ENCODE peak calls at places on chromosomes 13 and 19, in ten cellular contexts. One of them, this sample, is unnamed. For H3K9me3, the result is how much of the 10 kb centered on the place peaks cover.

GRCh38 chr19:18967358-18968146 is 26.5 kb upstream of the HOMER3 start:
- DNase-seq in ascending aorta: peak
- DNase-seq in CD8-positive, alpha-beta T cell: no peak
- DNase-seq in pancreas: no peak
- DNase-seq in thoracic aorta: peak
- DNase-seq in upper lobe of right lung: peak
- DNase-seq in WERI-Rb-1: no peak
- DNase-seq in heart left ventricle: peak
- DNase-seq in IMR-90: peak
- DNase-seq in testis: peak
- DNase-seq in this sample: no peak

GRCh38 chr19:19820774-19821315 is 705 bp downstream of the ZNF506 start:
- DNase-seq in ascending aorta: no peak
- DNase-seq in CD8-positive, alpha-beta T cell: no peak
- DNase-seq in pancreas: no peak
- DNase-seq in thoracic aorta: no peak
- DNase-seq in upper lobe of right lung: no peak
- DNase-seq in WERI-Rb-1: no peak
- DNase-seq in heart left ventricle: no peak
- DNase-seq in IMR-90: no peak
- DNase-seq in testis: no peak
- DNase-seq in this sample: no peak

GRCh38 chr19:917323-918151 is at the start of gene KISS1R:
- DNase-seq in ascending aorta: no peak
- DNase-seq in CD8-positive, alpha-beta T cell: no peak
- DNase-seq in pancreas: peak
- DNase-seq in thoracic aorta: no peak
- DNase-seq in upper lobe of right lung: peak
- DNase-seq in WERI-Rb-1: peak
- DNase-seq in heart left ventricle: no peak
- DNase-seq in IMR-90: peak
- DNase-seq in testis: no peak
- DNase-seq in this sample: no peak

GRCh38 chr13:38577048-38577447 is 109.8 kb upstream of the FREM2 start:
- DNase-seq in ascending aorta: no peak
- DNase-seq in CD8-positive, alpha-beta T cell: no peak
- DNase-seq in pancreas: no peak
- DNase-seq in thoracic aorta: no peak
- DNase-seq in upper lobe of right lung: no peak
- DNase-seq in WERI-Rb-1: no peak
- DNase-seq in heart left ventricle: no peak
- DNase-seq in IMR-90: no peak
- DNase-seq in testis: no peak
- DNase-seq in this sample: no peak

GRCh38 chr13:72126424-72126823 is 259.4 kb upstream of the DACH1 start:
- DNase-seq in ascending aorta: no peak
- DNase-seq in CD8-positive, alpha-beta T cell: no peak
- DNase-seq in pancreas: no peak
- DNase-seq in thoracic aorta: no peak
- DNase-seq in upper lobe of right lung: no peak
- DNase-seq in WERI-Rb-1: no peak
- DNase-seq in heart left ventricle: no peak
- DNase-seq in IMR-90: no peak
- DNase-seq in testis: no peak
- DNase-seq in this sample: no peak

GRCh38 chr13:24863748-24864540 is 100.0 kb downstream of the RNF17 start:
- DNase-seq in ascending aorta: no peak
- DNase-seq in CD8-positive, alpha-beta T cell: no peak
- DNase-seq in pancreas: no peak
- DNase-seq in thoracic aorta: no peak
- DNase-seq in upper lobe of right lung: no peak
- DNase-seq in WERI-Rb-1: no peak
- DNase-seq in heart left ventricle: no peak
- DNase-seq in IMR-90: no peak
- DNase-seq in testis: no peak
- DNase-seq in this sample: no peak

GRCh38 chr19:54937926-54938325 is 9.4 kb downstream of the NLRP7 start:
- DNase-seq in ascending aorta: no peak
- DNase-seq in CD8-positive, alpha-beta T cell: no peak
- DNase-seq in pancreas: no peak
- DNase-seq in thoracic aorta: no peak
- DNase-seq in upper lobe of right lung: no peak
- DNase-seq in WERI-Rb-1: no peak
- DNase-seq in heart left ventricle: no peak
- DNase-seq in IMR-90: no peak
- DNase-seq in testis: no peak
- DNase-seq in this sample: no peak

GRCh38 chr19:38012944-38013343 is 105.9 kb downstream of the SIPA1L3 start:
- DNase-seq in ascending aorta: no peak
- DNase-seq in CD8-positive, alpha-beta T cell: no peak
- DNase-seq in pancreas: no peak
- DNase-seq in thoracic aorta: no peak
- DNase-seq in upper lobe of right lung: no peak
- DNase-seq in WERI-Rb-1: no peak
- DNase-seq in heart left ventricle: no peak
- DNase-seq in IMR-90: no peak
- DNase-seq in testis: no peak
- DNase-seq in this sample: no peak

GRCh38 chr13:29800687-29801086 is 49.7 kb downstream of the UBL3 start:
- DNase-seq in ascending aorta: no peak
- DNase-seq in CD8-positive, alpha-beta T cell: no peak
- DNase-seq in pancreas: no peak
- DNase-seq in thoracic aorta: no peak
- DNase-seq in upper lobe of right lung: no peak
- DNase-seq in WERI-Rb-1: no peak
- DNase-seq in heart left ventricle: no peak
- DNase-seq in IMR-90: no peak
- DNase-seq in testis: no peak
- DNase-seq in this sample: no peak
- H3K27ac ChIP-seq in ascending aorta: no peak
- H3K27ac ChIP-seq in CD8-positive, alpha-beta T cell: no peak
- H3K27ac ChIP-seq in pancreas: no peak
- H3K27ac ChIP-seq in thoracic aorta: no peak
- H3K27ac ChIP-seq in upper lobe of right lung: no peak
- H3K27ac ChIP-seq in WERI-Rb-1: no peak
- H3K27ac ChIP-seq in heart left ventricle: no peak
- H3K27ac ChIP-seq in IMR-90: no peak
- H3K27ac ChIP-seq in testis: no peak
- H3K27ac ChIP-seq in this sample: no peak

GRCh38 chr19:2446390-2446789 is 10.4 kb downstream of the LMNB2 start:
- DNase-seq in ascending aorta: no peak
- DNase-seq in CD8-positive, alpha-beta T cell: peak
- DNase-seq in pancreas: no peak
- DNase-seq in thoracic aorta: no peak
- DNase-seq in upper lobe of right lung: no peak
- DNase-seq in WERI-Rb-1: peak
- DNase-seq in heart left ventricle: no peak
- DNase-seq in IMR-90: no peak
- DNase-seq in testis: no peak
- DNase-seq in this sample: no peak

GRCh38 chr19:2443116-2443784 is 13.5 kb downstream of the LMNB2 start:
- DNase-seq in ascending aorta: no peak
- DNase-seq in CD8-positive, alpha-beta T cell: no peak
- DNase-seq in pancreas: no peak
- DNase-seq in thoracic aorta: no peak
- DNase-seq in upper lobe of right lung: no peak
- DNase-seq in WERI-Rb-1: no peak
- DNase-seq in heart left ventricle: no peak
- DNase-seq in IMR-90: no peak
- DNase-seq in testis: no peak
- DNase-seq in this sample: no peak

GRCh38 chr19:2444251-2445002 is 12.3 kb downstream of the LMNB2 start:
- DNase-seq in ascending aorta: no peak
- DNase-seq in CD8-positive, alpha-beta T cell: no peak
- DNase-seq in pancreas: no peak
- DNase-seq in thoracic aorta: no peak
- DNase-seq in upper lobe of right lung: no peak
- DNase-seq in WERI-Rb-1: no peak
- DNase-seq in heart left ventricle: no peak
- DNase-seq in IMR-90: no peak
- DNase-seq in testis: no peak
- DNase-seq in this sample: no peak

GRCh38 chr19:2441096-2441752 is 13.8 kb upstream of the TIMM13 start:
- DNase-seq in ascending aorta: no peak
- DNase-seq in CD8-positive, alpha-beta T cell: no peak
- DNase-seq in pancreas: no peak
- DNase-seq in thoracic aorta: no peak
- DNase-seq in upper lobe of right lung: no peak
- DNase-seq in WERI-Rb-1: no peak
- DNase-seq in heart left ventricle: no peak
- DNase-seq in IMR-90: no peak
- DNase-seq in testis: no peak
- DNase-seq in this sample: no peak

GRCh38 chr19:2443785-2444182 is 13.0 kb downstream of the LMNB2 start:
- DNase-seq in ascending aorta: no peak
- DNase-seq in CD8-positive, alpha-beta T cell: no peak
- DNase-seq in pancreas: no peak
- DNase-seq in thoracic aorta: no peak
- DNase-seq in upper lobe of right lung: no peak
- DNase-seq in WERI-Rb-1: no peak
- DNase-seq in heart left ventricle: no peak
- DNase-seq in IMR-90: no peak
- DNase-seq in testis: no peak
- DNase-seq in this sample: no peak
- H3K9me3 ChIP-seq in ascending aorta: under half
- H3K9me3 ChIP-seq in CD8-positive, alpha-beta T cell: under half
- H3K9me3 ChIP-seq in pancreas: under half
- H3K9me3 ChIP-seq in thoracic aorta: under half
- H3K9me3 ChIP-seq in upper lobe of right lung: under half
- H3K9me3 ChIP-seq in WERI-Rb-1: under half
- H3K9me3 ChIP-seq in heart left ventricle: under half
- H3K9me3 ChIP-seq in IMR-90: under half
- H3K9me3 ChIP-seq in testis: under half
- H3K9me3 ChIP-seq in this sample: under half

DNA sequence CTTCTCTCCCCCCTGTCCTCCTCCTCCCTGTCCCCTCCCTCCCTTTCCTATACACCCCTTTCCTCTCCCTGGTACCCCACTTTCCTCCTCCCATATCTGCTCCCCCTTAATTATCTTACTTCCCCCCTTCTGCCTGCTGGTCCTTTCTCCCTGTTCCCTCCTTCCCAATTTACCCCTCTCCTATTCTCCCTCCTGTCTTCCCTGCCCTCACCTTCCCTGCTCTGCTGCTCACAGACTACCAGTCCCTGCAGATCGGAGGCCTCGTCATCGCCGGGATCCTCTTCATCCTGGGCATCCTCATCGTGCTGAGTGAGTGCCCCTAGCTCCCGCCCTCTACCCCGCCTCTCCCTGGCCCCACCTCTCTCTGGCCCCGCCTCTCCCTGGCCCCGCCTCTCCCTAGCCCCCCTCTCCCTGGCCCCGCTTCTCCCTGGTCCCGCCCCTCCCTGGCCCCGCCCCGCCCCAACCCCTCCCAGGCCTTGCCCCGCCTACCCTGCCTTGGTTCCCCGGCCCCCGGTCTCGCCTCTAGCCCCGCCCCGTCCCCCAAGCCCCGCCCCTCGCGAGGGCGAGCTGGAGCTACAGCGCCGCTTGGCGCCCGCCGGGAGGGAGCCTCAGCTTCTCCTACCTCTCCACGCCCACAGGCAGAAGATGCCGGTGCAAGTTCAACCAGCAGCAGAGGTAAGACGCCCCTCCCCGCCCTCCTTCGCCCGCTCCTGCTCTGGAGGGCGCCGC is 2.0 kb upstream of the FXYD7 start:
- DNase-seq in ascending aorta: peak
- DNase-seq in CD8-positive, alpha-beta T cell: peak
- DNase-seq in pancreas: peak
- DNase-seq in thoracic aorta: peak
- DNase-seq in upper lobe of right lung: peak
- DNase-seq in WERI-Rb-1: peak
- DNase-seq in heart left ventricle: peak
- DNase-seq in IMR-90: peak
- DNase-seq in testis: peak
- DNase-seq in this sample: peak
- TF ChIP-seq CTCF in ascending aorta: peak
- TF ChIP-seq CTCF in CD8-positive, alpha-beta T cell: peak
- TF ChIP-seq CTCF in pancreas: peak
- TF ChIP-seq CTCF in thoracic aorta: no peak
- TF ChIP-seq CTCF in upper lobe of right lung: peak
- TF ChIP-seq CTCF in WERI-Rb-1: peak
- TF ChIP-seq CTCF in heart left ventricle: peak
- TF ChIP-seq CTCF in IMR-90: peak
- TF ChIP-seq CTCF in testis: no peak
- TF ChIP-seq CTCF in this sample: peak

GRCh38 chr19:14371321-14371821 is 9.9 kb upstream of the ADGRE5 start:
- DNase-seq in ascending aorta: no peak
- DNase-seq in CD8-positive, alpha-beta T cell: no peak
- DNase-seq in pancreas: no peak
- DNase-seq in thoracic aorta: no peak
- DNase-seq in upper lobe of right lung: no peak
- DNase-seq in WERI-Rb-1: no peak
- DNase-seq in heart left ventricle: no peak
- DNase-seq in IMR-90: no peak
- DNase-seq in testis: no peak
- DNase-seq in this sample: no peak

GRCh38 chr19:14375582-14376291 is 5.5 kb upstream of the ADGRE5 start:
- DNase-seq in ascending aorta: peak
- DNase-seq in CD8-positive, alpha-beta T cell: no peak
- DNase-seq in pancreas: peak
- DNase-seq in thoracic aorta: no peak
- DNase-seq in upper lobe of right lung: no peak
- DNase-seq in WERI-Rb-1: no peak
- DNase-seq in heart left ventricle: peak
- DNase-seq in IMR-90: peak
- DNase-seq in testis: peak
- DNase-seq in this sample: no peak

GRCh38 chr19:14378890-14379289 is 2.4 kb upstream of the ADGRE5 start:
- DNase-seq in ascending aorta: no peak
- DNase-seq in CD8-positive, alpha-beta T cell: no peak
- DNase-seq in pancreas: no peak
- DNase-seq in thoracic aorta: no peak
- DNase-seq in upper lobe of right lung: no peak
- DNase-seq in WERI-Rb-1: no peak
- DNase-seq in heart left ventricle: no peak
- DNase-seq in IMR-90: no peak
- DNase-seq in testis: no peak
- DNase-seq in this sample: no peak

GRCh38 chr19:14370169-14370998 is 10.9 kb upstream of the ADGRE5 start:
- DNase-seq in ascending aorta: no peak
- DNase-seq in CD8-positive, alpha-beta T cell: no peak
- DNase-seq in pancreas: no peak
- DNase-seq in thoracic aorta: no peak
- DNase-seq in upper lobe of right lung: no peak
- DNase-seq in WERI-Rb-1: no peak
- DNase-seq in heart left ventricle: no peak
- DNase-seq in IMR-90: no peak
- DNase-seq in testis: no peak
- DNase-seq in this sample: no peak

DNA sequence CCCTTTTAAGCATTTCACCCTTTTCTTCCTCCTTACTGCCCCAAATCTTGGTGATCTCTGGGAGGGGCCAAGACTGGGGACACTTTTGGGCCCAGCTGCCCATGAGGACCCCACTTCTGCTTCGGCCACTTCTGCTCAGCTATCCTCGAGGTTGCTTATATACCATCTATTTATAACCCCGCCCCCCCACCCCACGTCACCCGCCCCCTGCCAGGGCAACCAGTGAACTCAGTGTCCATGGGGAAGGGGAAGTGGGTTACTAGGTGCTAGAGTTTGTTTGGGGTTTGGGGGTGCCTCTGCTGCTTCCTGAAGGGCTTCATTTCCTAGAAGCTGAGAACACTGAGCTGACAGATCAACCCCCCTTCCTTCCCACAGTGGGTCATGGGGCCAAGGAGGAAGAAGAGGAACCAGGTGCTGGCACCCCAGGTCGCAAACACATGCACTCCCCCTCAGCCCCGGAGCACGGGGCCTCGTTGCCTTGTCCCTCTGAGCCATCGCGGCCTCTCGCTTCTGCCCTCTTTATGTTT is 6.1 kb upstream of the ADGRE5 start:
- DNase-seq in ascending aorta: peak
- DNase-seq in CD8-positive, alpha-beta T cell: peak
- DNase-seq in pancreas: no peak
- DNase-seq in thoracic aorta: no peak
- DNase-seq in upper lobe of right lung: peak
- DNase-seq in WERI-Rb-1: no peak
- DNase-seq in heart left ventricle: peak
- DNase-seq in IMR-90: no peak
- DNase-seq in testis: no peak
- DNase-seq in this sample: no peak
- H3K27ac ChIP-seq in ascending aorta: peak
- H3K27ac ChIP-seq in CD8-positive, alpha-beta T cell: peak
- H3K27ac ChIP-seq in pancreas: peak
- H3K27ac ChIP-seq in thoracic aorta: peak
- H3K27ac ChIP-seq in upper lobe of right lung: peak
- H3K27ac ChIP-seq in WERI-Rb-1: no peak
- H3K27ac ChIP-seq in heart left ventricle: peak
- H3K27ac ChIP-seq in IMR-90: no peak
- H3K27ac ChIP-seq in testis: peak
- H3K27ac ChIP-seq in this sample: no peak

This sample was measured in AG04450.